ENCODE peak calls at places on chromosomes 3 and 15, in nine cellular contexts. K is right lobe of liver; C is mucosa of descending colon; N is cardiac muscle cell; J is CD8-positive, alpha-beta T cell; S is HFF-Myc; O is GM23338; W is lung; E is LNCaP clone FGC. X is an unnamed sample.

GRCh38 chr3:121660356-121661171 is at the start of gene HCLS1:
- DNase-seq in K (peak), C (peak), N (no peak), J (peak), S (no peak), O (peak), W (peak), E (no peak), X (no peak)

GRCh38 chr3:97692406-97692805 is 72.2 kb upstream of the ARL6 start:
- DNase-seq in K (no peak), C (no peak), N (no peak), J (no peak), S (no peak), O (no peak), W (no peak), E (no peak), X (no peak)

GRCh38 chr15:48963524-48964113 is at the start of gene SHC4:
- DNase-seq in K (peak), C (peak), N (peak), J (no peak), S (peak), O (peak), W (no peak), E (peak), X (peak)

GRCh38 chr3:132254076-132254755 is 63.0 kb upstream of the ACP3 start:
- DNase-seq in K (no peak), C (no peak), N (no peak), J (no peak), S (no peak), O (no peak), W (no peak), E (no peak), X (no peak)

GRCh38 chr3:189588061-189588817 is 43.0 kb upstream of the TP63 start:
- DNase-seq in K (no peak), C (no peak), N (no peak), J (no peak), S (no peak), O (no peak), W (no peak), E (peak), X (peak)

GRCh38 chr3:48446425-48447193 is at the start of gene ATRIP:
- DNase-seq in K (peak), C (peak), N (peak), J (peak), S (no peak), O (peak), W (peak), E (peak), X (peak)

GRCh38 chr3:27614592-27614991 is 107.5 kb downstream of the EOMES start:
- DNase-seq in K (no peak), C (no peak), N (no peak), J (no peak), S (no peak), O (peak), W (no peak), E (no peak), X (no peak)

GRCh38 chr3:38482951-38483350 is 13.2 kb upstream of the EXOG start:
- DNase-seq in K (no peak), C (no peak), N (no peak), J (no peak), S (no peak), O (no peak), W (no peak), E (no peak), X (no peak)

GRCh38 chr3:53230041-53230621 is 25.7 kb downstream of the TKT start:
- DNase-seq in K (no peak), C (no peak), N (no peak), J (no peak), S (no peak), O (peak), W (no peak), E (no peak), X (no peak)

GRCh38 chr15:87354661-87355410 is 901.7 kb downstream of the NTRK3 start:
- DNase-seq in K (no peak), C (no peak), N (no peak), J (no peak), S (no peak), O (no peak), W (no peak), E (no peak), X (peak)

GRCh38 chr3:11379238-11379823 is 107.1 kb downstream of the ATG7 start:
- DNase-seq in K (no peak), C (no peak), N (peak), J (no peak), S (peak), O (peak), W (no peak), E (peak), X (peak)

GRCh38 chr3:58452176-58452575 is 18.5 kb upstream of the PDHB start:
- DNase-seq in K (no peak), C (no peak), N (no peak), J (no peak), S (no peak), O (no peak), W (no peak), E (peak), X (no peak)

GRCh38 chr3:47884603-47885002 is 81.7 kb downstream of the DHX30 start:
- DNase-seq in K (no peak), C (no peak), N (no peak), J (no peak), S (no peak), O (no peak), W (no peak), E (no peak), X (no peak)

GRCh38 chr15:87756072-87756471 is 500.5 kb downstream of the NTRK3 start:
- DNase-seq in K (no peak), C (no peak), N (no peak), J (no peak), S (no peak), O (no peak), W (no peak), E (no peak), X (no peak)

GRCh38 chr3:129794319-129795201 is 99.0 kb downstream of the TMCC1 start:
- DNase-seq in K (no peak), C (peak), N (peak), J (no peak), S (no peak), O (peak), W (peak), E (no peak), X (no peak)

GRCh38 chr3:83514130-83514914 is 1444.5 kb upstream of the CADM2 start:
- DNase-seq in K (no peak), C (no peak), N (no peak), J (no peak), S (no peak), O (peak), W (no peak), E (no peak), X (no peak)

GRCh38 chr15:64858136-64858535 is 16.4 kb downstream of the PLEKHO2 start:
- DNase-seq in K (no peak), C (no peak), N (no peak), J (no peak), S (no peak), O (no peak), W (no peak), E (no peak), X (no peak)

GRCh38 chr3:196055683-196056270 is 26.1 kb downstream of the TFRC start:
- DNase-seq in K (peak), C (no peak), N (no peak), J (no peak), S (no peak), O (no peak), W (peak), E (no peak), X (no peak)

GRCh38 chr15:39468341-39468740 is 112.5 kb upstream of the THBS1 start:
- DNase-seq in K (no peak), C (no peak), N (no peak), J (no peak), S (no peak), O (no peak), W (no peak), E (no peak), X (no peak)

GRCh38 chr3:196813903-196814302 is 53.8 kb upstream of the SENP5 start:
- DNase-seq in K (no peak), C (no peak), N (no peak), J (no peak), S (no peak), O (no peak), W (no peak), E (no peak), X (no peak)

GRCh38 chr3:36380171-36381031 is at the start of gene STAC:
- DNase-seq in K (peak), C (peak), N (peak), J (no peak), S (no peak), O (peak), W (peak), E (no peak), X (peak)

GRCh38 chr3:38960042-38960622 is 91.6 kb downstream of the SCN11A start:
- DNase-seq in K (no peak), C (no peak), N (no peak), J (no peak), S (peak), O (no peak), W (no peak), E (no peak), X (no peak)

GRCh38 chr15:52728899-52729298 is 49.7 kb upstream of the ATOSA start:
- DNase-seq in K (no peak), C (no peak), N (no peak), J (no peak), S (peak), O (no peak), W (no peak), E (no peak), X (peak)

GRCh38 chr3:31077021-31077601 is 182.7 kb upstream of the GADL1 start:
- DNase-seq in K (no peak), C (no peak), N (no peak), J (no peak), S (peak), O (no peak), W (no peak), E (no peak), X (peak)

GRCh38 chr15:34039506-34040123 is 611 bp upstream of the AVEN start:
- DNase-seq in K (no peak), C (no peak), N (peak), J (no peak), S (no peak), O (no peak), W (no peak), E (no peak), X (no peak)

GRCh38 chr3:81998139-81998755 is 236.8 kb upstream of the GBE1 start:
- DNase-seq in K (no peak), C (no peak), N (no peak), J (no peak), S (no peak), O (no peak), W (no peak), E (no peak), X (peak)

GRCh38 chr15:47796339-47796738 is 79.0 kb downstream of the SEMA6D start:
- DNase-seq in K (no peak), C (no peak), N (peak), J (no peak), S (no peak), O (no peak), W (no peak), E (no peak), X (no peak)

GRCh38 chr3:154615451-154615850 is 185.5 kb upstream of the GPR149 start:
- DNase-seq in K (peak), C (no peak), N (no peak), J (no peak), S (peak), O (no peak), W (no peak), E (no peak), X (no peak)

GRCh38 chr15:70892912-70893560 is 410 bp downstream of the LRRC49 start:
- DNase-seq in K (no peak), C (peak), N (peak), J (no peak), S (peak), O (no peak), W (no peak), E (no peak), X (peak)

DNA sequence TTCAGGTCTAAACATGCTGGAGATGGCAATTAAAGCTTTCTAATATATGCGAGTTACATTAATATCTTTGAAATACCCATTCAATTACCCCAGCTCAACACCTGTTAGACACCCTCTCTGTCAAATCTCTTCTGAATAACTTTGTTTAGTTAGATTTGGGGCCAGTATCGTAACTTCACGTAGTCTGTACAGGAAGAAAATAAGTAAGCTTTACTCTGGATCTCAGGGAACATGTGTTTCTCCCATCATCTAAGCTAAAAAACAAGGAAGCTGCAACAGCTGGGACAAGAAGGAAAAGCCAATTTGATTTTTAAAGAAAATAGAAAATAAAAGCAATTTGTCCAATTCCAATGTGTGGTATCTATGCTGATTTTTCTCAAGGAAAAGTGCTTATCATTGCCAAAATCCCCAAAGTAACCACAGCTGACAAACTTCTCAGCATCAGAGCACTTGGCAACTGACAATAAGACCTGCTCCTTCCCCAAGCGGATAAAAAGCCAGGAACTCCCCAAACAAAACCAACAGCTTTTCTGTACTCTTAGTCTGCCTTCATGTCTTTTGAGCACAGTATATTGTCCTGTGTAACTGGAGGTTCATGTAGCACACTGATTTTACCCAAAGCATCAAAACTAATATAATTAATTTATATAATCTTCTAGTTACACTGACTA is 279.1 kb downstream of the ZBTB20 start:
- DNase-seq in K (no peak), C (no peak), N (no peak), J (no peak), S (no peak), O (no peak), W (no peak), E (no peak), X (no peak)
- TF ChIP-seq CTCF in K (no peak), C (no peak), N (no peak), J (no peak), S (no peak), O (no peak), W (no peak), E (no peak), X (no peak)

DNA sequence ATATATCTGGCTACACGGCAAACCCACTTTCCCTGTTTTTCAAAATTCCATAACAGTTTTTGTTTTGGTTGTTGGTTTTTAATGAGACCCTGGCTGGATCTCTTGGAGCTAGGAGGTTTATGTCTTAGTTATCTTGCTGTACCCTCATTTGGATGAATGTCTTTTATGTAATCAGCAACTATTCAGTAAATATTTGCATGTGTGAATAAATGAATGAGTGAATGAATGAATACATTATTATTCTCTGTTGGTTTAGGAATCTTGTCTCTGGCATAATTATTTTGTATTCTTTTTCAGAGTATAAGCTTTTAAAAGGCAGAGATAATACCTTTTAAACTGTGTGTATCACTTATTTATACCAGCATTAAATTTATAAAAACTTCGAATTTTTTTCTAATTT is 3.2 kb upstream of the UTS2B start:
- DNase-seq in K (no peak), C (no peak), N (no peak), J (no peak), S (no peak), O (no peak), W (no peak), E (no peak), X (no peak)
- H3K4me3 ChIP-seq in K (no peak), C (no peak), N (no peak), J (no peak), S (no peak), O (no peak), W (no peak), E (no peak), X (no peak)

GRCh38 chr15:101288905-101289513 is 6.0 kb downstream of the SNRPA1 start:
- DNase-seq in K (no peak), C (no peak), N (peak), J (no peak), S (no peak), O (peak), W (no peak), E (no peak), X (peak)
- TF ChIP-seq CTCF in K (peak), C (peak), N (peak), J (peak), S (peak), O (peak), W (peak), E (peak), X (peak)

DNA sequence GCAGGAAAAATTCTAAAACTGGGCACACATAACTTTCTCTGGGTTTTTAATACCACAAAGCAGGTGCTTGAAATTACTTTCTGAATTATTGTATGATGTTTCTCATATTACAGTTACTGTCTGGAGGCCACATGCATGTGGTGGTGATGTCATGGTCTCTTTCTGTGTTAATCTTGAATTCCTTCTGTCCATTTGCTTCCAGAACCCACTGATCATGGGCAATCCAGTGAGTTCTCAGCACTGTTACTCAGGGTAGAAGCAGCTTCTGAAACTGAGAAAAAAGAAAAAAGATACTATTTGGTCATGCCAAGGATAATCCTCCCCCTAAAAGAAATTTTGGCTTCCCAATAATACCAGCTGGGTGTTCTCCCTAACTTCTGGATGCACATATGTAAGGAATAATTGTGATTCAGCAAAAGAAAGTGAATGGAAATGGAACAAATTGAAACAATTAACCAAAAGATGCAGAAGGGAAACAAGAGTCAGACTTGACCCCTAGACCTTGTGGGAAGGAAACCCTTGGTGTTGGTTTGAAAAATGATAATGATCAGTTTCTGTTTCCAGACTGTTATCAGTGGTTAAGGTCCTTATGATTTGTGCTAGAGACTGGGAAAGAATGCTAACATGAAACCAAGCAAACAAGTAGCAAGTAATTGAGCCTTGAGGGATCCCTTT is 92.3 kb downstream of the RBMS3 start:
- DNase-seq in K (no peak), C (no peak), N (no peak), J (no peak), S (peak), O (no peak), W (no peak), E (no peak), X (peak)
- H3K4me3 ChIP-seq in K (no peak), C (no peak), N (no peak), J (no peak), S (no peak), O (no peak), W (no peak), E (no peak), X (no peak)

GRCh38 chr15:62795700-62796099 is 246.8 kb upstream of the TPM1 start:
- DNase-seq in K (no peak), C (no peak), N (no peak), J (no peak), S (no peak), O (no peak), W (no peak), E (no peak), X (no peak)

GRCh38 chr15:62790531-62790930 is 252.0 kb upstream of the TPM1 start:
- DNase-seq in K (no peak), C (no peak), N (no peak), J (no peak), S (no peak), O (no peak), W (no peak), E (no peak), X (no peak)

GRCh38 chr15:62795171-62795570 is 247.4 kb upstream of the TPM1 start:
- DNase-seq in K (no peak), C (no peak), N (no peak), J (no peak), S (no peak), O (no peak), W (no peak), E (no peak), X (no peak)

GRCh38 chr15:62791694-62792093 is 250.9 kb upstream of the TPM1 start:
- DNase-seq in K (no peak), C (no peak), N (no peak), J (no peak), S (no peak), O (no peak), W (no peak), E (no peak), X (no peak)

DNA sequence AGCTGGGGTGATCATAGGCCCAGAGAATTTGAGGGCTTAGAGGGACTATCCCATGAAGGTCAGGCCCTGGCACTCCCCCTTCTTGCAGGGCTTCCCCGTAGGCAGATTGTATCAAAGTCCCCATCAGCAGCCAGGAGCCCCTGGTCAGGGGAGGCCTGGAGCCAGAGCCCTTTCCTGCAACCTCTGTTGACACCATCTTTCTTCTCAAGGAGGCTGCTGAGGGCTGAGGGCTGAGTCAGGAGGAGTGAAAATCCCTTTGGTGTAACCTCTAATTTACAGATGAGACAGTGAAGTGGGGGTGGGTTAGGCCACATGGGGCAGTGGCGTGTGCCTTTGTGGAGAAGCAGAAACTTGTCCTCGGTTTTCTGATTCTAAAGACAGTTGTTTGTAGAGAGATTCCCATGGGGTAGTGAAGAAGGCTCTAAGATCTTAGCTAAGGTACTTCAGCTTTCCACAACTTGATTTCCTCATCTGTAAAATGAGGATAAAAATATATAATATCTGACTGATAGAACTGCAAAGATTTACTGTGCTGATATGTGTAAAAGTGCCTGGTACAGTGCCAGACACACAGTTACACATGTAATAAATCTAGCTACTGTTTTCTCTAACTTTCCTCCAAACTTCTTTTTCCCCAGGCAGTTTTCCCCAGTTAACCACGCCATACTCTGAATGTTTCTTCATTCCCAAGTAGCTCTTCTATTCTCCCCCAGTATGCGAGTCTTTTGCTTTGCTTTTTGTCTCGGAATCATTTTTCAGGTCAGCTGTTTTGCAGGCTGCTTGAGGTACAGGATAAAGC is 249.4 kb upstream of the TPM1 start:
- DNase-seq in K (no peak), C (no peak), N (no peak), J (no peak), S (no peak), O (no peak), W (no peak), E (no peak), X (no peak)
- TF ChIP-seq CTCF in K (no peak), C (no peak), N (no peak), J (no peak), S (no peak), O (no peak), W (no peak), E (no peak), X (no peak)

GRCh38 chr15:61621865-61622264 is 392.8 kb upstream of the RORA start:
- DNase-seq in K (no peak), C (no peak), N (no peak), J (no peak), S (no peak), O (no peak), W (no peak), E (no peak), X (no peak)
- H3K4me3 ChIP-seq in K (no peak), C (no peak), N (no peak), J (no peak), S (no peak), O (no peak), W (no peak), E (no peak), X (no peak)